ENCODE peak calls at places on chromosomes 3 and 15, in seven cellular contexts. E, B, M, S, A, D and Z are unnamed samples.

GRCh38 chr3:163953526-163953925 is 1124.8 kb downstream of the SI start:
- DNase-seq in E (peak), B (no peak), M (no peak), S (no peak), A (no peak), D (no peak), Z (no peak)

GRCh38 chr15:51737538-51738305 is at the start of gene LYSMD2:
- DNase-seq in E (peak), B (peak), M (peak), S (peak), A (peak), D (peak), Z (peak)

GRCh38 chr3:73727117-73727802 is 102.5 kb upstream of the PDZRN3 start:
- DNase-seq in E (peak), B (no peak), M (no peak), S (peak), A (peak), D (no peak), Z (no peak)

GRCh38 chr3:124229407-124229806 is 237.5 kb upstream of the ROPN1 start:
- DNase-seq in E (no peak), B (no peak), M (no peak), S (no peak), A (no peak), D (no peak), Z (peak)

GRCh38 chr3:146590521-146590920 is 14.6 kb downstream of the PLSCR5 start:
- DNase-seq in E (no peak), B (no peak), M (no peak), S (peak), A (no peak), D (no peak), Z (no peak)

GRCh38 chr3:46293035-46293724 is 50.9 kb downstream of the CCR3 start:
- DNase-seq in E (no peak), B (no peak), M (no peak), S (no peak), A (no peak), D (no peak), Z (peak)

GRCh38 chr3:47456984-47457383 is 18.8 kb downstream of the SCAP start:
- DNase-seq in E (no peak), B (no peak), M (no peak), S (no peak), A (no peak), D (no peak), Z (no peak)

GRCh38 chr15:99384992-99385669 is 133.8 kb downstream of the LRRC28 start:
- DNase-seq in E (no peak), B (no peak), M (no peak), S (no peak), A (no peak), D (no peak), Z (peak)

GRCh38 chr3:128763967-128764366 is 38.0 kb downstream of the RAB7A start:
- DNase-seq in E (no peak), B (no peak), M (no peak), S (no peak), A (no peak), D (peak), Z (peak)

GRCh38 chr15:73946046-73946678 is 19.9 kb downstream of the LOXL1 start:
- DNase-seq in E (no peak), B (no peak), M (no peak), S (no peak), A (no peak), D (peak), Z (no peak)

GRCh38 chr3:170768334-170768801 is 101.6 kb downstream of the RPL22L1 start:
- DNase-seq in E (no peak), B (no peak), M (peak), S (peak), A (no peak), D (no peak), Z (peak)

GRCh38 chr15:74817370-74817737 is 4.7 kb downstream of the LMAN1L start:
- DNase-seq in E (no peak), B (no peak), M (no peak), S (peak), A (peak), D (peak), Z (no peak)

GRCh38 chr3:188554404-188554803 is 400.4 kb downstream of the LPP start:
- DNase-seq in E (peak), B (no peak), M (no peak), S (peak), A (no peak), D (peak), Z (no peak)

GRCh38 chr3:195259146-195259563 is 11.8 kb downstream of the XXYLT1 start:
- DNase-seq in E (no peak), B (no peak), M (no peak), S (peak), A (no peak), D (no peak), Z (no peak)

GRCh38 chr3:49757197-49757596 is 29.1 kb downstream of the IP6K1 start:
- DNase-seq in E (no peak), B (no peak), M (no peak), S (no peak), A (no peak), D (no peak), Z (no peak)

GRCh38 chr3:182954553-182954952 is 25.8 kb downstream of the DCUN1D1 start:
- DNase-seq in E (no peak), B (no peak), M (no peak), S (peak), A (no peak), D (no peak), Z (peak)

GRCh38 chr3:188345223-188345622 is 191.3 kb downstream of the LPP start:
- DNase-seq in E (no peak), B (no peak), M (no peak), S (peak), A (no peak), D (no peak), Z (no peak)

GRCh38 chr15:20357139-20358065 is 184.2 kb downstream of the GOLGA6L6 start:
- DNase-seq in E (peak), B (no peak), M (no peak), S (no peak), A (peak), D (peak), Z (no peak)

GRCh38 chr3:133742351-133743091 is 3.7 kb upstream of the TF start:
- DNase-seq in E (no peak), B (no peak), M (no peak), S (peak), A (no peak), D (no peak), Z (no peak)

GRCh38 chr3:39065197-39065596 is 13.4 kb downstream of the WDR48 start:
- DNase-seq in E (no peak), B (no peak), M (no peak), S (peak), A (peak), D (no peak), Z (peak)

GRCh38 chr3:187568171-187568570 is 102.0 kb downstream of the SST start:
- DNase-seq in E (no peak), B (no peak), M (no peak), S (no peak), A (no peak), D (no peak), Z (no peak)

GRCh38 chr15:32682569-32682968 is 35.2 kb upstream of the GREM1 start:
- DNase-seq in E (no peak), B (no peak), M (no peak), S (peak), A (no peak), D (no peak), Z (no peak)

GRCh38 chr3:127763816-127764215 is 58.5 kb downstream of the MGLL start:
- DNase-seq in E (no peak), B (no peak), M (no peak), S (no peak), A (no peak), D (no peak), Z (no peak)

GRCh38 chr3:38131621-38132369 is 5.1 kb downstream of the ACAA1 start:
- DNase-seq in E (no peak), B (no peak), M (no peak), S (peak), A (peak), D (no peak), Z (peak)

GRCh38 chr15:38920966-38921365 is 356.4 kb upstream of the RASGRP1 start:
- DNase-seq in E (no peak), B (no peak), M (no peak), S (no peak), A (no peak), D (no peak), Z (no peak)

GRCh38 chr15:81362790-81363189 is 11.2 kb downstream of the TMC3 start:
- DNase-seq in E (no peak), B (no peak), M (no peak), S (no peak), A (no peak), D (no peak), Z (no peak)

GRCh38 chr3:56456117-56456516 is 12.2 kb downstream of the ERC2 start:
- DNase-seq in E (no peak), B (no peak), M (no peak), S (no peak), A (no peak), D (no peak), Z (no peak)

GRCh38 chr3:30750967-30751366 is 143.5 kb downstream of the GADL1 start:
- DNase-seq in E (no peak), B (no peak), M (no peak), S (no peak), A (no peak), D (no peak), Z (no peak)

GRCh38 chr3:141249041-141249440 is 17.4 kb downstream of the PXYLP1 start:
- DNase-seq in E (no peak), B (peak), M (no peak), S (no peak), A (no peak), D (no peak), Z (no peak)

GRCh38 chr15:82999905-83000671 is 11.4 kb downstream of the C15orf40 start:
- DNase-seq in E (no peak), B (no peak), M (no peak), S (peak), A (no peak), D (no peak), Z (peak)

GRCh38 chr15:50925281-50925680 is 16.8 kb downstream of the AP4E1 start:
- DNase-seq in E (no peak), B (no peak), M (no peak), S (no peak), A (no peak), D (no peak), Z (no peak)

GRCh38 chr3:23940775-23941174 is 4.3 kb upstream of the NR1D2 start:
- DNase-seq in E (no peak), B (no peak), M (no peak), S (no peak), A (no peak), D (no peak), Z (no peak)

GRCh38 chr3:71301001-71301400 is 282.5 kb downstream of the FOXP1 start:
- DNase-seq in E (no peak), B (no peak), M (no peak), S (no peak), A (no peak), D (no peak), Z (no peak)

GRCh38 chr3:55488398-55489055 is 1.4 kb upstream of the WNT5A start:
- DNase-seq in E (peak), B (no peak), M (no peak), S (peak), A (peak), D (peak), Z (no peak)

GRCh38 chr3:134721214-134721613 is 70.4 kb upstream of the KY start:
- DNase-seq in E (no peak), B (no peak), M (no peak), S (no peak), A (no peak), D (no peak), Z (peak)

GRCh38 chr15:71612869-71613268 is 197.5 kb upstream of the NR2E3 start:
- DNase-seq in E (no peak), B (no peak), M (no peak), S (no peak), A (no peak), D (no peak), Z (no peak)

GRCh38 chr3:125374501-125374995 is 577 bp downstream of the ZNF148 start:
- DNase-seq in E (no peak), B (peak), M (no peak), S (peak), A (peak), D (peak), Z (peak)

GRCh38 chr3:134242649-134243637 is 7.7 kb downstream of the RYK start:
- DNase-seq in E (no peak), B (peak), M (no peak), S (peak), A (no peak), D (no peak), Z (peak)

DNA sequence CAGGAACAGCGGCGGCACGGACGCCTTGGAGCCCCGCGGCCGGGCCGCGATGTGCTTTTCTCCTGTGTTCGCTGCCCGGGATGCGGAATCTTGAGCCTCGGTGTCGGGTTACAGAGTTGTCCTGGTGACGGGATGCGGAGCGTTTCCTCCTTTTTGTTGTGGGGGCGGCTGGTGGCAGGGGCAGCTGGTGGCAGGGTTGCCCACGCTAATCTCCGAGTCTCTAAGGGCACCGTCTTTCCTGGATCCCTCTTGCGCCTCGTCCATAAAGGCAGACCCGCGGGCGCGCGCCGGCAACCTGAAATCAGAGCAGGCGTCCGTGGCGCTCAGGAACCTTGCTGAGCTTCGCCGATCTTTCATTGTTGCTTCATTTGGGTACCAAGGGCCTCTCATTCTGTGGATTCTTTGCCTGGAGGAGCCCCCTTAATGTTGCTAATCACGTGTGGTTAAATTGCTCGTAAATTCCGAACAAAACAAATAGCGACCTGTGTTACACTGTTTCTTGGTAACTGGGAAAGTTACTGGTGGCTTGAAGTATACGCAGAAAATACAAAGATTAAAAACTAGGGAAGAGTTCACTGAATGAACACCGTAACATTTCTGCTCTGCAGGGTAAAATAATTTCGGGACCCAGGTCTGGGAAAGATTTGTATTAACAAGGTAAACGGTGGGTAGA is 844 bp upstream of the PFN2 start:
- DNase-seq in E (peak), B (peak), M (peak), S (peak), A (peak), D (peak), Z (peak)
- TF ChIP-seq POLR2A in E (no peak), B (no peak), M (no peak), S (no peak), A (no peak), D (no peak), Z (no peak)

DNA sequence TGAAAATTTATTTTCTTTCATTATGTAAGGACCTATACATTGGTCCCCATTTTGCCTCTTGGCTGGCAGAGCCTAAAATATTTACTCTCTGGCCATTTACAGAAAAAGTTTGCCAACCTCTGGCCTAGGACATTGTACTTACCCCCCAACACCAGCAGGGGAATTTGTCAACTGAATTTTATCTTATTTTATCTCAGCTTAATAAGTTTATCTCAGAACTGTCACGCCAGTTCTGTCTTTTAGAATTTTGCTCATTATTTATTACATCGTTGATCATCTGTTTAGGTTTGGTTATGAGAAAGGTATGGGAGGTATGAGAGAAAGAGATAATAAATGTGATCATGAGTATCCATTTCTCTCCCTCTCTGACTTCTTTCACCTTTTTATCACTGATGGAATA is 38.3 kb downstream of the CHD2 start:
- DNase-seq in E (no peak), B (no peak), M (no peak), S (no peak), A (no peak), D (no peak), Z (no peak)
- TF ChIP-seq CTCF in E (no peak), B (no peak), M (no peak), S (peak), A (peak), D (no peak), Z (peak)

DNA sequence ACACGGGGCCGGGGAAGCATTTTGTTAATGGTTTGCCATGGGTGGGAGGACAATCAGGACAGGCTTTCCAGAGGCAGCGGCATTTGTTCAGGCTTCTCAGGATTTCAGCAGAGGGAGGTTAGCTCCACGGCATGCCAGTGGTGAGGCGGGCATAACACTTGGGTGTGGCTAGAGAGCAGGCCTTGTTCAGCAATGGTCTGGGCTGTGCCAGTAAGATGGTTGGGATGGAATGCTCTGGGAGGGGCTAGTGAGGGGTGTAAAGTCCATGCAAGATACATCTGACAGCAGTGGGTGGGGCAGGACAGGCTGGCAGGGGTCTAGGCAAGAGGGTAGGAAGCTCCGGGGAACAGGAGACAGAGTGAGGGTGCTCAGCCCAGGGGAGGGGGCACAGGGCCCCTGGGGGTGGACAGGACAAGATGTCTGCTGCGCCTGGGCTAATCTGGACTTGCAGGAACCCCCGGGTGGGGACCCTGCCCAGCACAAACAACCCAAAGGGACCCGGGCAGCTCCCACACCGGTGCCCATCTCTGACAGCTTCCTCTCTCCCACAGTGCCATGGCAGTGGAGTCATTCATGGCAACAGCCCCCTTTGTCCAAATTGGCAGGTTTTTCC is 8.4 kb downstream of the TMEM43 start:
- DNase-seq in E (no peak), B (no peak), M (no peak), S (no peak), A (peak), D (no peak), Z (no peak)
- TF ChIP-seq POLR2A in E (no peak), B (no peak), M (no peak), S (no peak), A (no peak), D (no peak), Z (no peak)

GRCh38 chr3:4492240-4493007 is 724 bp upstream of the ITPR1 start:
- DNase-seq in E (peak), B (peak), M (peak), S (peak), A (peak), D (peak), Z (peak)
- TF ChIP-seq CTCF in E (no peak), B (no peak), M (no peak), S (no peak), A (no peak), D (no peak), Z (peak)